ENCODE peak calls at places on chromosomes 5 and 9, in nine cellular contexts. One of them, this sample, is unnamed.
A peak's percentile ranks its signal among the peaks of the same experiment; 100 is the strongest.

GRCh38 chr5:73654171-73654811 is 28.3 kb downstream of the ARHGEF28 start:
- DNase-seq in uterus: no peak
- DNase-seq in vagina: no peak
- DNase-seq in spleen: no peak
- DNase-seq in body of pancreas: no peak
- DNase-seq in K562: no peak
- DNase-seq in testis: no peak
- DNase-seq in tibial nerve: no peak
- DNase-seq in suprapubic skin: no peak
- DNase-seq in this sample: no peak

GRCh38 chr5:170195876-170196275 is 36.9 kb upstream of the C5orf58 start:
- DNase-seq in body of pancreas: no peak
- DNase-seq in uterus: no peak
- DNase-seq in spleen: no peak
- DNase-seq in vagina: no peak
- DNase-seq in suprapubic skin: no peak
- DNase-seq in tibial nerve: no peak
- DNase-seq in testis: no peak
- DNase-seq in K562: no peak
- DNase-seq in this sample: no peak

GRCh38 chr9:135422340-135422944 is 57.1 kb upstream of the PPP1R26 start:
- DNase-seq in testis: no peak
- DNase-seq in tibial nerve: no peak
- DNase-seq in spleen: no peak
- DNase-seq in vagina: no peak
- DNase-seq in body of pancreas: no peak
- DNase-seq in suprapubic skin: no peak
- DNase-seq in uterus: no peak
- DNase-seq in K562: peak; percentile 3
- DNase-seq in this sample: no peak

GRCh38 chr9:98149422-98149821 is 30.4 kb upstream of the TRIM14 start:
- DNase-seq in spleen: no peak
- DNase-seq in testis: no peak
- DNase-seq in suprapubic skin: no peak
- DNase-seq in K562: no peak
- DNase-seq in vagina: no peak
- DNase-seq in body of pancreas: no peak
- DNase-seq in tibial nerve: no peak
- DNase-seq in uterus: no peak
- DNase-seq in this sample: no peak

GRCh38 chr9:68825755-68826500 is 120.9 kb downstream of the PIP5K1B start:
- DNase-seq in spleen: no peak
- DNase-seq in K562: no peak
- DNase-seq in uterus: no peak
- DNase-seq in vagina: no peak
- DNase-seq in suprapubic skin: no peak
- DNase-seq in tibial nerve: no peak
- DNase-seq in testis: no peak
- DNase-seq in body of pancreas: peak; percentile 7
- DNase-seq in this sample: no peak

GRCh38 chr5:74031536-74031935 is 405.5 kb downstream of the ARHGEF28 start:
- DNase-seq in K562: no peak
- DNase-seq in uterus: no peak
- DNase-seq in vagina: no peak
- DNase-seq in body of pancreas: no peak
- DNase-seq in spleen: no peak
- DNase-seq in suprapubic skin: no peak
- DNase-seq in testis: no peak
- DNase-seq in tibial nerve: no peak
- DNase-seq in this sample: no peak

GRCh38 chr9:127904518-127904887 is 5.1 kb upstream of the ST6GALNAC6 start:
- DNase-seq in K562: no peak
- DNase-seq in suprapubic skin: no peak
- DNase-seq in vagina: no peak
- DNase-seq in spleen: peak; percentile 86
- DNase-seq in body of pancreas: peak; percentile 79
- DNase-seq in uterus: peak; percentile 70
- DNase-seq in testis: no peak
- DNase-seq in tibial nerve: no peak
- DNase-seq in this sample: no peak

GRCh38 chr9:11335011-11335410 is 722.2 kb upstream of the PTPRD start:
- DNase-seq in suprapubic skin: no peak
- DNase-seq in uterus: no peak
- DNase-seq in K562: no peak
- DNase-seq in tibial nerve: no peak
- DNase-seq in testis: no peak
- DNase-seq in spleen: no peak
- DNase-seq in body of pancreas: no peak
- DNase-seq in vagina: no peak
- DNase-seq in this sample: no peak

GRCh38 chr9:37033141-37033540 is 927 bp downstream of the PAX5 start:
- DNase-seq in vagina: no peak
- DNase-seq in K562: no peak
- DNase-seq in spleen: no peak
- DNase-seq in body of pancreas: no peak
- DNase-seq in suprapubic skin: peak; percentile 47
- DNase-seq in tibial nerve: no peak
- DNase-seq in testis: no peak
- DNase-seq in uterus: no peak
- DNase-seq in this sample: no peak

GRCh38 chr9:114288233-114289051 is 34.5 kb upstream of the ORM1 start:
- DNase-seq in K562: no peak
- DNase-seq in testis: no peak
- DNase-seq in suprapubic skin: peak; percentile 61
- DNase-seq in tibial nerve: no peak
- DNase-seq in uterus: peak; percentile 11
- DNase-seq in spleen: peak; percentile 63
- DNase-seq in body of pancreas: peak; percentile 21
- DNase-seq in vagina: no peak
- DNase-seq in this sample: no peak

DNA sequence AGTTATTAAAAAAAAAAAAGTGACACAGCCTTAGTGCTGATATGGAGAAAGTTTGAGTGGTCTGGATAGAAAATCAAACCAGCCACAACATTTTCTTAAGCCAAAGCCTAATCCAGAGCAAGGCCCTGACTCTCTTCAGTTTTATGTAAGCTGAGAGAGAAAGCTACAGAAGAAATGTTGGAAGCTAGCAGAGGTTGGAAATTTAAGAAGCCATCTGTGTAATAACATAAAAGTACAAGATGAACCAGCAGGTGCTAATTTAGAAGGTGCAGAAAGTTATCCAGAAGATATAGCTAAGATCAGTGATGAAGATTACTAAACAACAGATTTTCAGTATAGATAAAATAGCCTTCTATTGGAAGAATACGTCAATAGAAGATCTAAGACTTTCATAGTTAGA is 102.9 kb downstream of the GHR start:
- DNase-seq in uterus: no peak
- DNase-seq in suprapubic skin: no peak
- DNase-seq in K562: no peak
- DNase-seq in vagina: no peak
- DNase-seq in testis: no peak
- DNase-seq in spleen: no peak
- DNase-seq in tibial nerve: no peak
- DNase-seq in body of pancreas: no peak
- DNase-seq in this sample: no peak
- TF ChIP-seq POLR2A in uterus: no peak
- TF ChIP-seq POLR2A in suprapubic skin: no peak
- TF ChIP-seq POLR2A in K562: no peak
- TF ChIP-seq POLR2A in vagina: no peak
- TF ChIP-seq POLR2A in testis: no peak
- TF ChIP-seq POLR2A in spleen: no peak
- TF ChIP-seq POLR2A in tibial nerve: no peak
- TF ChIP-seq POLR2A in body of pancreas: no peak
- TF ChIP-seq POLR2A in this sample: no peak

DNA sequence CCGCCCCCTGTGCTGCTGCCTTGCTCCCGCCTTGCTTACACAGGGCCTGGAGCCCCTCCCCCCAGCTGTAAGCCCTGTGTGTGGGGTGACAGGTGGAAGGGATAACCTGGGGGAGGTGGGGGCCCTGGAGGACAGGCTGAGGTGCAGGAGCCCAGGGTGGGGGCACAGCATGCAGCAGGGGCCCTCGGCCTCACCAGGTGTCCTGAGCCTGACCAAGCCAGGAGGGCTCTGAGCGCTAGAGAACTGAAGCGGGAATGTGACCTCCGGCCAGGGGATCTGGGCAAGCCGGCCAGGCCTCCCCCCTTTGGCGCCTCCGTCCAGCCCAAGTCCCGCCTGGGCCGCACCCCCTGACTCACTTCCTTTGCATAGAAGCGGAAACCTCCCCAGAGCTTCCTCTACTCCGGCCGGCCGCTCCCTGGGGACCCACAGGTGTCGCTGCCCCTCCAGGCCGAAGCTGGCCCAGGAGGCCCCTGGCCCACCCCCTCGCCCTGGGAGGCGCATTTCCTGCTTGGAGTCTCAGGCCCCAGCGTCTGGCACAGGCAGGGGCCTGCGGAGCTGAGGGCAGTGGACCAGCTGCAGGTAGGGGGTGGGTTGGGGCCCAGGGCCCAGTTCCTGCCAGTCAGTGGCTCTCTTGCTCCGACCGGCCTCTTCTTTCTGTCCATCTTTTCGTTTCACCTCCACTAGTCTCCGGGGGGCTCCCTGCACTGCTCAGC is at the start of gene TOR4A:
- DNase-seq in uterus: peak; percentile 83
- DNase-seq in testis: peak; percentile 68
- DNase-seq in K562: peak; percentile 90
- DNase-seq in body of pancreas: peak; percentile 83
- DNase-seq in suprapubic skin: peak; percentile 93
- DNase-seq in vagina: no peak
- DNase-seq in tibial nerve: peak; percentile 54
- DNase-seq in spleen: peak; percentile 96
- DNase-seq in this sample: peak; percentile 73
- TF ChIP-seq POLR2A in uterus: peak; percentile 37
- TF ChIP-seq POLR2A in testis: no peak
- TF ChIP-seq POLR2A in K562: peak; percentile 85
- TF ChIP-seq POLR2A in body of pancreas: peak; percentile 71
- TF ChIP-seq POLR2A in suprapubic skin: no peak
- TF ChIP-seq POLR2A in vagina: no peak
- TF ChIP-seq POLR2A in tibial nerve: no peak
- TF ChIP-seq POLR2A in spleen: no peak
- TF ChIP-seq POLR2A in this sample: peak; percentile 30

DNA sequence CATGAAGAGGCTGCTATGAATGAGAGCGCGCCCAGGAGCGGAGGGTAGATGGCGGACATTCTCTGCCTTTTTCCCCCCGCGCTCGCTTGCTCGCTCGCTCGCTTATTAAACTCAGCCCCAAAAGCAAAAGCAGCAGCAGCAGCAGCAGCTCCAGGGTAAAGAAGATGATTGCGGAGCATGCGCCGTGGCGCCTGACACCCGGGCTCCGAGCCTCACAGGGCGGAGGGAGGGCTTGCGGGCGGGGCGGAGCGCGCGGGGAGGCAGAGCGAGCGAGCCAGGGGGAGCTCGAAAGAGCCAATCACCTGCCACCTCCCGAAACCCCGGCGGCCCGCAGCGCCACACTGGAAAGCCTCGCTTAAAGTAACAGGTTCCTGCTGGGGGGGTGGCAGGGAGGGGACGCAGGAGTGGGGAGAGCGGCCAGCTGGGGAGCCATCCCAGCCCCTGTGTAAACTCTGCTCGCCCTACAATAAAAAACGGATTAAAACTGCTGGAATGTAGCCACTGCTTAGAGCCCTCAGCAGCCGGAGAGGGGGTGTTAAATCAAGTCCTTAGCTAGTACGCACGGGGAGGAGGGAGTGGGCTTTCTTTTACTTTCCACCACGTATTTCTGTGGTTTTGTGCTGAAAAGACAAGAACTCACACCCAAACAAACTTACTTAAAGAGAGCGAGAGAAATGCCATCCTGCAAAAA is at the start of gene MLLT3:
- DNase-seq in uterus: peak; percentile 95
- DNase-seq in vagina: no peak
- DNase-seq in testis: peak; percentile 96
- DNase-seq in suprapubic skin: peak; percentile 96
- DNase-seq in tibial nerve: peak; percentile 87
- DNase-seq in body of pancreas: peak; percentile 96
- DNase-seq in K562: no peak
- DNase-seq in spleen: peak; percentile 99
- DNase-seq in this sample: peak; percentile 96
- TF ChIP-seq POLR2A in uterus: peak; percentile 84
- TF ChIP-seq POLR2A in vagina: peak; percentile 76
- TF ChIP-seq POLR2A in testis: no peak
- TF ChIP-seq POLR2A in suprapubic skin: no peak
- TF ChIP-seq POLR2A in tibial nerve: peak; percentile 55
- TF ChIP-seq POLR2A in body of pancreas: peak; percentile 71
- TF ChIP-seq POLR2A in K562: no peak
- TF ChIP-seq POLR2A in spleen: no peak
- TF ChIP-seq POLR2A in this sample: peak; percentile 49

DNA sequence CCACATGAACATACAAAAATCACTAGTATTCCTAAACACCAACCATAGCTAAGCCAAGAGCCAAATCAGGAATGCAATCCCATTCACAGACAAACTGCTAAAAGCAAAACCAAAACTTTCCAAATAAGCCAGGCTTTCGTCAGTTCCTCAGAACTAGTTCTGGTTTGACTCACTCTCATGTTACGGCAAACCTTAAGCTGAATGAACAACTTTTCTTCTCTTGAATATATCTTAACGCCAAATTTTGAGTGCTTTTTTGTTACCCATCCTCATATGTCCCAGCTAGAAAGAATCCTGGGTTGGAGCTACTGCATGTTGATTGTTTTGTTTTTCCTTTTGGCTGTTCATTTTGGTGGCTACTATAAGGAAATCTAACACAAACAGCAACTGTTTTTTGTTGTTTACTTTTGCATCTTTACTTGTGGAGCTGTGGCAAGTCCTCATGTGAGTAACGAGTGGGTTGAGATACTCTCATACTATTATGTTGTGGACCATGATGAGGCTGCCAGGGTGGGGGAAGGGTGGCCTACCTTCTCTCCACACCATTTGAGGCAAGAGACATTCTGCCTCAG is at the start of gene PDCD1LG2:
- DNase-seq in uterus: no peak
- DNase-seq in body of pancreas: no peak
- DNase-seq in suprapubic skin: no peak
- DNase-seq in testis: peak; percentile 28
- DNase-seq in vagina: no peak
- DNase-seq in tibial nerve: no peak
- DNase-seq in K562: no peak
- DNase-seq in spleen: no peak
- DNase-seq in this sample: no peak
- TF ChIP-seq POLR2A in uterus: no peak
- TF ChIP-seq POLR2A in body of pancreas: no peak
- TF ChIP-seq POLR2A in suprapubic skin: no peak
- TF ChIP-seq POLR2A in testis: no peak
- TF ChIP-seq POLR2A in vagina: no peak
- TF ChIP-seq POLR2A in tibial nerve: no peak
- TF ChIP-seq POLR2A in K562: no peak
- TF ChIP-seq POLR2A in spleen: no peak
- TF ChIP-seq POLR2A in this sample: no peak

DNA sequence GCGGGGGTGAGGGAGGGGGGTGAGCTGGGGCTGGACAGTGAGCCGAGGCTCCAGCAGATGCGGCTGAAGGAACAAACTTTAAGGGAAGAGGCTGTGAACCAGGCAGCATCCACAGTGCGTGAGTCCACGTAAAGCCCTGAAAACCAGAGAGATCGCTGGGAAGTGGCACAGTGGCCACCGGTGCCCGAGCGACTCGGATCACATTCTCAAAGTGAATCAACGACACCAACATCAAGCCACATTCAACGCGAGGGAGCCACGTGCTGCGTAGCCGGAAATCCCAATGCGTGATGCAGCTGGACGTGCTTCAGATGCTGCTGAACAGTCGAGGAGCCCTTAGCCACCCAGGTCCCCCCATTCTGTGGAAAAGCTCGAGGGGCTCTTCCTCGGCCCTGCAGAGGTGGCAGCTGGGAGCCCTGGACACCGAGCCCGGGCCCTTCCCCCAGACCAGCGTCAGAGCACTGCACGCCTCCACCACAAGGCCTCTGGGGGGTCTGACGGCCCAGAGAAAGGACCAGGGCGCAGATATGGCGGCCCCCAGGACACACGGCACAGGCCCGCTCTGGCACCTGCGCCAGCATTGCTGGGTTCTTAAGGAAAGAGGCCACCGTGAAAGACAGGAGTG is 53.7 kb upstream of the EXOC3 start:
- DNase-seq in suprapubic skin: peak; percentile 59
- DNase-seq in body of pancreas: no peak
- DNase-seq in vagina: peak; percentile 84
- DNase-seq in spleen: peak; percentile 31
- DNase-seq in K562: no peak
- DNase-seq in testis: no peak
- DNase-seq in uterus: peak; percentile 2
- DNase-seq in tibial nerve: no peak
- DNase-seq in this sample: no peak
- TF ChIP-seq POLR2A in suprapubic skin: no peak
- TF ChIP-seq POLR2A in body of pancreas: no peak
- TF ChIP-seq POLR2A in vagina: no peak
- TF ChIP-seq POLR2A in spleen: no peak
- TF ChIP-seq POLR2A in K562: no peak
- TF ChIP-seq POLR2A in testis: no peak
- TF ChIP-seq POLR2A in uterus: no peak
- TF ChIP-seq POLR2A in tibial nerve: no peak
- TF ChIP-seq POLR2A in this sample: no peak